ENCODE peak calls at places on chromosomes 13 and 19, in eight cellular contexts. X, J, O, E, P, D, L and Y are unnamed samples.

GRCh38 chr19:57171551-57172081 is 4.3 kb upstream of the DUXA start:
- DNase-seq in X (peak), J (peak), O (peak), E (peak), P (peak), D (peak), L (no peak), Y (peak)

GRCh38 chr19:21022996-21023395 is 2.5 kb downstream of the ZNF430 start:
- DNase-seq in X (peak), J (peak), O (no peak), E (no peak), P (no peak), D (no peak), L (no peak), Y (peak)

GRCh38 chr19:5880604-5881078 is 10.3 kb upstream of the FUT5 start:
- DNase-seq in X (peak), J (peak), O (peak), E (no peak), P (no peak), D (peak), L (no peak), Y (peak)

GRCh38 chr13:107884564-107884963 is 330.8 kb downstream of the LIG4 start:
- DNase-seq in X (no peak), J (no peak), O (no peak), E (no peak), P (no peak), D (no peak), L (no peak), Y (no peak)

GRCh38 chr19:18202759-18203407 is 959 bp downstream of the RAB3A start:
- DNase-seq in X (no peak), J (no peak), O (no peak), E (no peak), P (no peak), D (peak), L (no peak), Y (no peak)

GRCh38 chr19:23974941-23975340 is 60.3 kb downstream of the ZNF726 start:
- DNase-seq in X (no peak), J (no peak), O (no peak), E (no peak), P (no peak), D (no peak), L (no peak), Y (no peak)

GRCh38 chr19:37907735-37908066 is 693 bp downstream of the SIPA1L3 start:
- DNase-seq in X (no peak), J (no peak), O (no peak), E (no peak), P (no peak), D (no peak), L (no peak), Y (peak)

GRCh38 chr13:67736646-67737420 is 506.7 kb upstream of the PCDH9 start:
- DNase-seq in X (peak), J (peak), O (no peak), E (peak), P (no peak), D (no peak), L (no peak), Y (peak)

GRCh38 chr19:41218615-41219507 is at the start of gene AXL:
- DNase-seq in X (peak), J (peak), O (peak), E (peak), P (peak), D (peak), L (peak), Y (peak)

GRCh38 chr19:46265217-46265828 is 31.5 kb upstream of the HIF3A start:
- DNase-seq in X (peak), J (peak), O (no peak), E (peak), P (peak), D (no peak), L (peak), Y (peak)

GRCh38 chr13:49374585-49375290 is 69.1 kb downstream of the CAB39L start:
- DNase-seq in X (peak), J (peak), O (no peak), E (no peak), P (no peak), D (no peak), L (peak), Y (peak)

GRCh38 chr13:45584816-45585215 is 30.7 kb downstream of the ERICH6B start:
- DNase-seq in X (no peak), J (peak), O (no peak), E (no peak), P (no peak), D (no peak), L (no peak), Y (peak)

GRCh38 chr13:112894423-112894672 is 74.7 kb upstream of the MCF2L start:
- DNase-seq in X (no peak), J (no peak), O (no peak), E (no peak), P (no peak), D (no peak), L (no peak), Y (no peak)
- TF ChIP-seq CTCF in X (no peak), J (no peak), O (no peak), E (no peak), P (no peak), D (no peak), L (no peak), Y (no peak)

GRCh38 chr13:60755380-60756163 is 358.6 kb downstream of the TDRD3 start:
- DNase-seq in X (peak), J (no peak), O (no peak), E (no peak), P (no peak), D (no peak), L (no peak), Y (no peak)
- TF ChIP-seq CTCF in X (no peak), J (no peak), O (no peak), E (peak), P (no peak), D (no peak), L (no peak), Y (no peak)

GRCh38 chr19:49596954-49597702 is 6.1 kb downstream of the PRR12 start:
- DNase-seq in X (no peak), J (no peak), O (no peak), E (no peak), P (no peak), D (no peak), L (no peak), Y (no peak)
- TF ChIP-seq CTCF in X (no peak), J (no peak), O (no peak), E (no peak), P (no peak), D (no peak), L (no peak), Y (no peak)

DNA sequence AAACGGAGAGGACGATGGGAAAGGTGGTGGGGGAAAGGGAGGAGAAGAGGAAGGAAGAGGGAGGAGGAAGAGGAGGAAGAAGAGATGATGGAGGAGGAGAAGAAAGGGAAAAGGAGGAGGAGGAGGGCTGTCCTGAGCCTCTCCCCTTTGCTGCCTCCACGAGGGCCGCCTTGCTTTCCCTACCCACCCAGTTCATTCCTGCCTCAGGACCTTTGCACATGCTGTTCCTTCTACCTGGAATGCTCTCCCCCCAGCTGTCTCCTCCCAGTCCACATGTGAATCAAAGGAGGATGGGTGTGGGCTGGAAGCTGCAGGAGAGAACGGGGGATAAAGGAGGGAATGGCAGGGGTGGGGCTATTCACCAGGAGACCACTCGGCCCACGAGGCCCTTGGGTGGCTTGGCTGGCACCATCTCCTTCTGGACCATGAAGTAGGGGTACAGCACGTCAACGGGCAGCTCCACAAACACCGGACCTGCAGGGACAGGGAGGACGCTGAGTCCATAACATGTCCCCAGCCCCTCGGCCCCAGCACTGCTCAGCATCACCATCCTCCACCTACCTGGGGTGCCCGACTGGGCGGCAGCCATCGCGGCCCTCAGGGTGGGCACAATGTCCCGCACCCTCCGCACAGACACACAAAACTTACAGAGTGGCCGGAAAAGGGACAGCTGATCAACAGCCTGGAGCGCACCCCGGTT is 15.3 kb downstream of the SYDE1 start:
- DNase-seq in X (no peak), J (no peak), O (no peak), E (no peak), P (no peak), D (no peak), L (no peak), Y (no peak)
- TF ChIP-seq CTCF in X (no peak), J (no peak), O (no peak), E (no peak), P (no peak), D (no peak), L (no peak), Y (no peak)